ENCODE peak calls at places on chromosomes 3 and 15, in seven cellular contexts. C, G, I, Q, R, W and B are unnamed samples.

GRCh38 chr3:152073267-152073666 is 195.5 kb upstream of the MBNL1 start:
- DNase-seq in C (no peak), G (no peak), I (no peak), Q (no peak), R (no peak), W (no peak), B (no peak)

GRCh38 chr3:73768594-73769308 is 144.0 kb upstream of the PDZRN3 start:
- DNase-seq in C (no peak), G (no peak), I (no peak), Q (no peak), R (no peak), W (no peak), B (no peak)

GRCh38 chr3:62882676-62883228 is 7.5 kb upstream of the CADPS start:
- DNase-seq in C (no peak), G (no peak), I (no peak), Q (no peak), R (no peak), W (no peak), B (no peak)

GRCh38 chr3:150958694-150959093 is 13.8 kb downstream of the CLRN1 start:
- DNase-seq in C (no peak), G (no peak), I (no peak), Q (no peak), R (no peak), W (no peak), B (no peak)

GRCh38 chr3:116019254-116019763 is 396.0 kb downstream of the GAP43 start:
- DNase-seq in C (no peak), G (no peak), I (no peak), Q (no peak), R (no peak), W (no peak), B (no peak)

GRCh38 chr3:71784914-71785593 is at the start of gene PROK2:
- DNase-seq in C (peak; percentile 3), G (no peak), I (no peak), Q (no peak), R (peak; percentile 79), W (peak; percentile 52), B (no peak)

GRCh38 chr15:44295909-44296420 is 7.4 kb downstream of the GOLM2 start:
- DNase-seq in C (no peak), G (no peak), I (no peak), Q (no peak), R (no peak), W (no peak), B (no peak)

GRCh38 chr15:39908186-39908585 is 11.9 kb downstream of the GPR176 start:
- DNase-seq in C (no peak), G (no peak), I (no peak), Q (no peak), R (no peak), W (no peak), B (no peak)

GRCh38 chr3:16536996-16537395 is 23.5 kb upstream of the RFTN1 start:
- DNase-seq in C (no peak), G (no peak), I (no peak), Q (no peak), R (no peak), W (no peak), B (no peak)

GRCh38 chr3:195204360-195205166 is 66.4 kb downstream of the XXYLT1 start:
- DNase-seq in C (no peak), G (no peak), I (no peak), Q (no peak), R (peak; percentile 47), W (no peak), B (no peak)